ENCODE peak calls at places on chromosomes 13 and 19, in ten cellular contexts. U is cardiac muscle cell; O is IMR-90; Z is RWPE1; M is fibroblast of lung; I is endodermal cell; L is tibial artery; T is naive thymus-derived CD4-positive, alpha-beta T cell; R is transverse colon; V is H1. J is an unnamed sample.

GRCh38 chr13:34941436-34941834 is 635 bp upstream of the NBEA start:
- DNase-seq in M (no peak), V (no peak), U (peak), I (no peak), R (no peak), T (no peak), Z (no peak), O (no peak), L (no peak), J (no peak)

GRCh38 chr13:39012608-39013007 is 22.0 kb upstream of the STOML3 start:
- DNase-seq in T (no peak), U (no peak), I (peak), V (peak), Z (no peak), O (no peak), M (no peak), L (no peak), R (no peak), J (no peak)

GRCh38 chr19:18097217-18097992 is at the start of gene MAST3:
- DNase-seq in R (peak), T (peak), O (peak), I (peak), Z (peak), L (peak), U (peak), V (peak), M (peak), J (peak)

GRCh38 chr13:40187324-40187795 is 479.1 kb downstream of the FOXO1 start:
- DNase-seq in T (peak), I (peak), V (no peak), U (no peak), O (no peak), Z (no peak), M (no peak), L (no peak), R (no peak), J (no peak)

GRCh38 chr13:98959775-98960325 is 18.0 kb downstream of the DOCK9 start:
- DNase-seq in T (no peak), M (no peak), Z (no peak), V (no peak), R (no peak), I (no peak), U (no peak), O (no peak), L (no peak), J (peak)

GRCh38 chr13:86846501-86846900 is 824.7 kb upstream of the SLITRK5 start:
- DNase-seq in V (no peak), R (no peak), T (no peak), M (peak), I (no peak), L (no peak), O (peak), Z (no peak), U (no peak), J (no peak)

GRCh38 chr13:29924951-29925350 is 74.5 kb upstream of the UBL3 start:
- DNase-seq in V (no peak), I (no peak), M (no peak), L (no peak), R (no peak), T (no peak), U (no peak), Z (no peak), O (no peak), J (no peak)

GRCh38 chr13:97242755-97243497 is 20.8 kb downstream of the MBNL2 start:
- DNase-seq in R (no peak), L (no peak), Z (no peak), V (no peak), U (no peak), T (no peak), I (no peak), O (no peak), M (no peak), J (peak)

GRCh38 chr19:15476334-15476733 is 3.0 kb downstream of the PGLYRP2 start:
- DNase-seq in L (no peak), V (no peak), R (no peak), O (no peak), Z (no peak), I (no peak), M (no peak), U (no peak), T (no peak), J (no peak)

GRCh38 chr19:45816236-45817009 is 1.3 kb upstream of the RSPH6A start:
- DNase-seq in U (no peak), M (no peak), R (no peak), L (no peak), O (no peak), V (peak), I (peak), Z (no peak), T (no peak), J (no peak)

GRCh38 chr13:78976696-78977095 is 317.7 kb upstream of the OBI1 start:
- DNase-seq in R (no peak), I (no peak), U (no peak), V (no peak), Z (no peak), O (no peak), T (no peak), M (no peak), L (no peak), J (no peak)

GRCh38 chr19:22945560-22945959 is 57.4 kb downstream of the ZNF728 start:
- DNase-seq in U (peak), M (peak), O (peak), L (no peak), I (no peak), V (no peak), T (no peak), R (no peak), Z (no peak), J (no peak)

GRCh38 chr19:16117594-16118033 is 5.9 kb downstream of the RAB8A start:
- DNase-seq in U (no peak), O (no peak), R (peak), T (no peak), V (no peak), I (peak), Z (no peak), L (no peak), M (no peak), J (no peak)

GRCh38 chr13:46982856-46983582 is 86.2 kb upstream of the HTR2A start:
- DNase-seq in V (no peak), L (no peak), M (no peak), I (no peak), R (peak), O (no peak), T (no peak), Z (no peak), U (no peak), J (no peak)

GRCh38 chr13:24083722-24084421 is 76.6 kb upstream of the SPATA13 start:
- DNase-seq in L (no peak), O (no peak), T (no peak), U (no peak), R (no peak), I (no peak), M (no peak), Z (no peak), V (no peak), J (no peak)

GRCh38 chr13:41542281-41542680 is 84.9 kb downstream of the RGCC start:
- DNase-seq in O (no peak), Z (no peak), R (no peak), I (no peak), U (no peak), L (no peak), V (no peak), M (no peak), T (no peak), J (no peak)

GRCh38 chr13:50969691-50970090 is 60.1 kb downstream of the RNASEH2B start:
- DNase-seq in M (peak), Z (no peak), O (no peak), R (peak), I (peak), T (no peak), L (no peak), V (peak), U (peak), J (no peak)

GRCh38 chr13:33745370-33746324 is 72.3 kb upstream of the RFC3 start:
- DNase-seq in O (no peak), V (no peak), L (no peak), Z (no peak), R (peak), I (no peak), T (no peak), M (no peak), U (no peak), J (no peak)

GRCh38 chr19:40390084-40390742 is at the start of gene HIPK4:
- DNase-seq in V (peak), L (no peak), T (no peak), I (no peak), U (no peak), O (no peak), M (no peak), R (no peak), Z (no peak), J (no peak)

GRCh38 chr13:48580185-48580803 is 47.4 kb upstream of the RCBTB2 start:
- DNase-seq in V (peak), R (peak), M (peak), U (peak), T (peak), Z (peak), L (peak), O (peak), I (peak), J (peak)

GRCh38 chr19:53055117-53055516 is 10.6 kb downstream of the ERVV-2 start:
- DNase-seq in R (no peak), M (no peak), L (no peak), U (peak), T (no peak), O (peak), Z (no peak), V (no peak), I (no peak), J (no peak)

GRCh38 chr13:84571264-84571663 is 689.0 kb upstream of the SLITRK1 start:
- DNase-seq in T (no peak), Z (no peak), R (no peak), U (no peak), M (no peak), L (no peak), V (no peak), O (peak), I (peak), J (no peak)

GRCh38 chr19:58304748-58305064 is 471 bp upstream of the ERVK3-1 start:
- DNase-seq in I (no peak), R (no peak), V (no peak), U (no peak), T (no peak), M (no peak), O (no peak), L (no peak), Z (no peak), J (no peak)

GRCh38 chr19:49791776-49792445 is 21.2 kb downstream of the FUZ start:
- DNase-seq in V (no peak), M (no peak), I (no peak), U (no peak), O (no peak), L (no peak), T (no peak), R (no peak), Z (no peak), J (no peak)
- H3K27ac ChIP-seq in V (no peak), M (no peak), I (no peak), U (no peak), O (no peak), L (no peak), T (no peak), R (no peak), Z (no peak), J (no peak)

GRCh38 chr19:4492337-4493103 is 20.4 kb downstream of the HDGFL2 start:
- DNase-seq in M (no peak), I (no peak), V (no peak), Z (no peak), R (no peak), T (no peak), L (no peak), O (no peak), U (no peak), J (no peak)

GRCh38 chr19:4494691-4495064 is 22.6 kb downstream of the HDGFL2 start:
- DNase-seq in Z (no peak), V (no peak), O (no peak), M (no peak), U (no peak), T (no peak), L (no peak), I (no peak), R (no peak), J (no peak)

GRCh38 chr19:4493929-4494690 is 22.0 kb downstream of the HDGFL2 start:
- DNase-seq in I (no peak), M (no peak), V (no peak), R (no peak), T (no peak), Z (no peak), U (no peak), L (no peak), O (no peak), J (no peak)

GRCh38 chr19:4495471-4495870 is 22.8 kb downstream of the PLIN4 start:
- DNase-seq in V (peak), T (no peak), Z (peak), O (no peak), I (no peak), M (no peak), R (no peak), U (no peak), L (no peak), J (peak)

GRCh38 chr19:4493104-4493928 is 21.2 kb downstream of the HDGFL2 start:
- DNase-seq in V (no peak), O (no peak), M (no peak), I (no peak), R (no peak), T (no peak), U (no peak), Z (no peak), L (no peak), J (no peak)
- H3K27ac ChIP-seq in V (no peak), O (no peak), M (no peak), I (no peak), R (no peak), T (no peak), U (no peak), Z (no peak), L (no peak), J (no peak)

GRCh38 chr13:77290342-77290741 is 36.6 kb downstream of the MYCBP2 start:
- DNase-seq in U (no peak), I (no peak), Z (no peak), M (no peak), O (no peak), L (no peak), T (no peak), R (no peak), V (no peak), J (no peak)
- H3K27ac ChIP-seq in U (no peak), I (no peak), Z (no peak), M (no peak), O (no peak), L (no peak), T (no peak), R (no peak), V (no peak), J (no peak)

GRCh38 chr19:9342610-9343304 is 18.8 kb downstream of the ZNF559 start:
- DNase-seq in R (no peak), V (no peak), T (no peak), Z (no peak), L (no peak), U (no peak), O (no peak), M (peak), I (no peak), J (no peak)
- H3K27ac ChIP-seq in R (no peak), V (no peak), T (no peak), Z (no peak), L (no peak), U (no peak), O (no peak), M (no peak), I (no peak), J (no peak)

DNA sequence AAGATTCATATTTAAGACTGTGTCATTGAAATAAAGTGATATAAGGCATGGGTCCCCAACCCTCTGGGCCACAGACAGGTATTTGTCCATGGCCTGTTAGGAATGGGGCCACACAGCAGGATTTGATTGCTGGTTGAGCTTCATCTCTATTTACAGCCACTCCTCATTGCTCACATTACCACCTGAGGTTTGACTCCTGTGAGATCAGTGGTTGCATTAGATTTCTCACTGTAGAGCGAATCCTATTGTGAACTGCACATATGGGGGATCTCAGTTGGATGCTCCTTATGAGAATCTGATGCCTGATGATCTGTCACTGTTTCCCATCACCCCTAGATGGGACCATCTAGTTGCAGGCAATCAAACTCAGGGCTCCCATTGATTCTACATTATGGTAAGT is 132.1 kb downstream of the PCDH17 start:
- DNase-seq in M (no peak), Z (no peak), L (no peak), I (no peak), V (no peak), R (no peak), U (no peak), O (no peak), T (no peak), J (no peak)
- H3K27ac ChIP-seq in M (no peak), Z (no peak), L (no peak), I (no peak), V (no peak), R (no peak), U (no peak), O (no peak), T (no peak), J (no peak)

GRCh38 chr19:1017906-1018305 is 3.0 kb downstream of the TMEM259 start:
- DNase-seq in L (no peak), O (no peak), T (no peak), R (no peak), Z (no peak), V (no peak), I (no peak), U (no peak), M (no peak), J (no peak)

GRCh38 chr19:1018393-1018792 is 2.5 kb downstream of the TMEM259 start:
- DNase-seq in T (no peak), R (no peak), M (no peak), U (no peak), Z (no peak), V (no peak), O (no peak), L (no peak), I (no peak), J (no peak)

GRCh38 chr19:1019616-1019961 is 1.3 kb downstream of the TMEM259 start:
- DNase-seq in R (no peak), V (no peak), O (no peak), T (no peak), Z (no peak), L (no peak), M (no peak), I (no peak), U (no peak), J (no peak)

GRCh38 chr19:1019980-1020867 is 699 bp downstream of the TMEM259 start:
- DNase-seq in T (no peak), Z (no peak), L (no peak), U (no peak), V (no peak), O (no peak), I (no peak), R (no peak), M (no peak), J (no peak)

GRCh38 chr19:1018932-1019615 is 1.8 kb downstream of the TMEM259 start:
- DNase-seq in M (no peak), L (no peak), O (no peak), Z (no peak), V (no peak), T (no peak), U (no peak), I (no peak), R (no peak), J (no peak)
- H3K27ac ChIP-seq in M (peak), L (no peak), O (peak), Z (peak), V (no peak), T (peak), U (no peak), I (no peak), R (peak), J (no peak)

GRCh38 chr19:13619203-13619632 is 112.9 kb upstream of the CACNA1A start:
- DNase-seq in M (no peak), R (no peak), T (no peak), L (no peak), O (peak), I (no peak), V (no peak), Z (no peak), U (no peak), J (no peak)
- H3K27ac ChIP-seq in M (no peak), R (no peak), T (no peak), L (no peak), O (no peak), I (no peak), V (no peak), Z (no peak), U (no peak), J (no peak)

GRCh38 chr13:113816248-113816924 is 47.5 kb downstream of the GAS6 start:
- DNase-seq in U (no peak), T (no peak), V (no peak), M (no peak), I (no peak), L (no peak), Z (no peak), R (no peak), O (peak), J (no peak)

GRCh38 chr13:113817860-113818691 is 45.8 kb downstream of the GAS6 start:
- DNase-seq in L (no peak), O (no peak), I (no peak), U (no peak), V (no peak), R (no peak), T (no peak), Z (no peak), M (no peak), J (no peak)

GRCh38 chr13:113818700-113819295 is 45.1 kb downstream of the GAS6 start:
- DNase-seq in L (no peak), I (no peak), T (no peak), U (no peak), M (no peak), V (no peak), Z (no peak), O (no peak), R (no peak), J (no peak)

GRCh38 chr13:113815151-113816058 is 48.5 kb downstream of the GAS6 start:
- DNase-seq in V (no peak), I (no peak), Z (no peak), U (no peak), L (no peak), M (no peak), O (no peak), T (peak), R (no peak), J (no peak)

GRCh38 chr13:113816925-113817859 is 46.7 kb downstream of the GAS6 start:
- DNase-seq in Z (peak), T (peak), R (peak), V (peak), L (peak), I (peak), U (peak), M (peak), O (peak), J (peak)
- H3K27ac ChIP-seq in Z (peak), T (no peak), R (peak), V (no peak), L (peak), I (no peak), U (no peak), M (peak), O (peak), J (no peak)

GRCh38 chr19:6472713-6473112 is 8.6 kb downstream of the CRB3 start:
- DNase-seq in R (no peak), T (no peak), L (no peak), V (no peak), M (no peak), O (no peak), I (peak), U (no peak), Z (no peak), J (no peak)
- H3K27ac ChIP-seq in R (no peak), T (no peak), L (no peak), V (no peak), M (no peak), O (no peak), I (no peak), U (no peak), Z (no peak), J (no peak)

J was measured in caudate nucleus.